ENCODE peak calls at places on chromosomes 13 and 19, in five cellular contexts. L is uterus, S is GM23338, R is choroid plexus epithelial cell, H is fibroblast of villous mesenchyme. D is an unnamed sample.

GRCh38 chr19:52679598-52679997 is 41.4 kb upstream of the ZNF83 start:
- DNase-seq in L (no peak), S (no peak), R (no peak), H (no peak), D (no peak)

GRCh38 chr13:78102121-78102677 is 183.6 kb upstream of the EDNRB start:
- DNase-seq in L (peak; percentile 39), S (no peak), R (peak; percentile 64), H (peak; percentile 70), D (peak; percentile 95)

GRCh38 chr13:110819203-110820014 is 95.5 kb downstream of the ANKRD10 start:
- DNase-seq in L (peak; percentile 72), S (peak; percentile 86), R (peak; percentile 72), H (peak; percentile 76), D (peak; percentile 78)

GRCh38 chr13:101845501-101846012 is 393.1 kb downstream of the ITGBL1 start:
- DNase-seq in L (no peak), S (no peak), R (peak; percentile 43), H (no peak), D (no peak)

GRCh38 chr19:44990966-44991365 is 10.3 kb upstream of the RELB start:
- DNase-seq in L (no peak), S (no peak), R (no peak), H (no peak), D (no peak)

GRCh38 chr13:20924758-20925394 is 22.3 kb upstream of the XPO4 start:
- DNase-seq in L (peak; percentile 80), S (peak; percentile 97), R (peak; percentile 94), H (peak; percentile 89), D (peak; percentile 91)

GRCh38 chr13:21813110-21813509 is 142.2 kb downstream of the FGF9 start:
- DNase-seq in L (no peak), S (peak; percentile 47), R (no peak), H (no peak), D (no peak)

GRCh38 chr19:10929402-10929794 is 787 bp downstream of the TIMM29 start:
- DNase-seq in L (no peak), S (peak; percentile 44), R (no peak), H (no peak), D (no peak)

GRCh38 chr19:54674021-54674617 is 11.3 kb downstream of the LILRB4 start:
- DNase-seq in L (no peak), S (peak; percentile 86), R (peak; percentile 41), H (peak; percentile 27), D (peak; percentile 46)

GRCh38 chr19:367561-367960 is 23.0 kb upstream of the MIER2 start:
- DNase-seq in L (no peak), S (no peak), R (no peak), H (no peak), D (no peak)

GRCh38 chr13:110062777-110063442 is 244.0 kb downstream of the COL4A1 start:
- DNase-seq in L (no peak), S (no peak), R (no peak), H (no peak), D (no peak)

GRCh38 chr19:7506385-7507328 is 9.2 kb upstream of the ZNF358 start:
- DNase-seq in L (no peak), S (peak; percentile 100), R (peak; percentile 79), H (peak; percentile 90), D (peak; percentile 89)

GRCh38 chr13:90427322-90428272 is 919.9 kb upstream of the MIR17HG start:
- DNase-seq in L (no peak), S (peak; percentile 12), R (no peak), H (no peak), D (no peak)

GRCh38 chr19:47891622-47891922 is 5.5 kb upstream of the SULT2A1 start:
- DNase-seq in L (no peak), S (no peak), R (no peak), H (no peak), D (no peak)

GRCh38 chr13:51761638-51762350 is 42.2 kb downstream of the DHRS12 start:
- DNase-seq in L (no peak), S (no peak), R (no peak), H (no peak), D (no peak)

GRCh38 chr19:40740747-40741146 is 9.5 kb downstream of the ACTMAP start:
- DNase-seq in L (no peak), S (no peak), R (no peak), H (peak; percentile 65), D (no peak)

GRCh38 chr13:61728468-61728867 is 312.8 kb upstream of the PCDH20 start:
- DNase-seq in L (no peak), S (no peak), R (peak; percentile 30), H (peak; percentile 3), D (peak; percentile 79)

GRCh38 chr13:112096959-112097358 is 30.0 kb downstream of the SOX1 start:
- DNase-seq in L (no peak), S (no peak), R (no peak), H (no peak), D (no peak)

GRCh38 chr19:20078696-20079095 is 896 bp downstream of the ZNF90 start:
- DNase-seq in L (peak; percentile 39), S (peak; percentile 55), R (peak; percentile 58), H (peak; percentile 80), D (peak; percentile 55)

GRCh38 chr13:40127476-40127875 is 472.0 kb downstream of the COG6 start:
- DNase-seq in L (no peak), S (no peak), R (no peak), H (no peak), D (no peak)

GRCh38 chr13:20378721-20379120 is 146.6 kb upstream of the GJB6 start:
- DNase-seq in L (no peak), S (no peak), R (no peak), H (no peak), D (no peak)

GRCh38 chr19:47310819-47311218 is 1.2 kb downstream of the C5AR1 start:
- DNase-seq in L (no peak), S (no peak), R (peak; percentile 62), H (peak; percentile 40), D (peak; percentile 46)

GRCh38 chr13:113838711-113839201 is 25.1 kb downstream of the GAS6 start:
- DNase-seq in L (no peak), S (no peak), R (no peak), H (no peak), D (no peak)
- H3K4me3 ChIP-seq in L (peak overlapping the region; percentile 2), S (no peak overlapping the region), R (peak overlapping the region; percentile 42), H (peak overlapping the region; percentile 60), D (peak overlapping the region; percentile 51)

GRCh38 chr19:13089857-13090507 is 12.7 kb downstream of the LYL1 start:
- DNase-seq in L (no peak), S (no peak), R (no peak), H (no peak), D (no peak)

GRCh38 chr19:13090511-13091231 is 12.0 kb downstream of the LYL1 start:
- DNase-seq in L (no peak), S (no peak), R (no peak), H (no peak), D (no peak)

GRCh38 chr19:13087795-13088537 is 14.7 kb downstream of the LYL1 start:
- DNase-seq in L (no peak), S (peak; percentile 32), R (no peak), H (no peak), D (no peak)

GRCh38 chr19:13087295-13087694 is 15.4 kb downstream of the LYL1 start:
- DNase-seq in L (no peak), S (no peak), R (no peak), H (no peak), D (no peak)

DNA sequence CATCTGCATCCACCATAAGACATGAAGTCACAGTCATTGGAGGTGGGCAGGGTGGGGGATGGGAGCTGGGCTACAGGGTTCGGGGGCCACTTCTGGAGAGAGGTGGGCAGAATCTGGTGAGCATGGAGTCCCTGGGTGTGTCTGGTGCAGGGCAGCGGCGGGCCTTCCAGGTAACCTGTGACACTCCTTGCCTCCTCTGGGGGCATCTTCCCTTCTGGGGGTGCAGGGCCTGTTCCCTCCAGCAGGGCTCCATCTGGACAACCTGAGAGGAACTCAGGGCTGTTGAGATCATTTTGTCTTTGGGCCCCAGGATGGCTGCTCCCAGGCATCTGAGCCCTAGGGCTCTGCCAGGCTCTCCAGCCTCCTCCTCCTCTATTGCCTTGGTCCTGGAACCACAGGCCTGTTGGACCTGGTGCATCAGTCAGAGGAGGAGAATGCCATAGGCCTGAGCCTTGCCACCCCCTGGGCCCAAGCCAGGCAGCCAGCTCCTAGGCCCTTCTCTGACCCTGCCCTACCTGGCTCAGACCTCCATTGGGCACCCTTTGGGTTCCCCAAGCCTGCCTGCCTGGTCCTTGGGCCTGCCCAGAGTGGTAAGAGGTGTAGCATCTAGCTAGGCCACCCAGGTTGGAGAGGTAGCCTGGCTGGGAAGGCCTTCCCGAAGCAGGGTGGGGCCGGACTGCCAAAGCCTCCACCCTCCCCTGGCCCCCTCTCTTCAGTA is 13.4 kb downstream of the LYL1 start:
- DNase-seq in L (no peak), S (peak; percentile 89), R (no peak), H (no peak), D (no peak)
- TF ChIP-seq CTCF in L (peak; percentile 20), S (peak; percentile 66), R (peak; percentile 50), H (peak; percentile 35), D (peak; percentile 28)

DNA sequence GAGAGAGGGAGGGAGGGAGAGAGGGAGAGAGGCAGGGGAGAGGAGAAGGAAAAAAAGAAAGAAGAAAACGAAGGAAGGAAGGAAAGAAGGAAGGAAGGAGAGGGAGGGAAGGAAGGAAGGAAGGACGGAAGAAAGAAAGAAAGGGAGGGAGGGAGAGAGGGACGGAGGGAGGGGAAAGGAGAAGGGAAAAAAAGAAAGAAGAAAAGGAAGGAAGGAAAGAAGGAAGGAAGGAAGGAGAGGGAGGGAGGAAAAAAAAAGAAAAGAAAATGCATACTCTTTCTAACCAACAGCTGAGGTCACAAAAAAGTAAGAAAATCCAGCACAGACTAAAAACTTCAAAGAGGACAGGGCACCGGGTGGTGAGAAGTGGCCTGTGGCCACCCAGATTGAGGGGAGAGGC is 109.7 kb downstream of the GNG7 start:
- DNase-seq in L (no peak), S (no peak), R (no peak), H (no peak), D (no peak)
- H3K4me3 ChIP-seq in L (no peak overlapping the region), S (no peak overlapping the region), R (no peak overlapping the region), H (no peak overlapping the region), D (no peak overlapping the region)

DNA sequence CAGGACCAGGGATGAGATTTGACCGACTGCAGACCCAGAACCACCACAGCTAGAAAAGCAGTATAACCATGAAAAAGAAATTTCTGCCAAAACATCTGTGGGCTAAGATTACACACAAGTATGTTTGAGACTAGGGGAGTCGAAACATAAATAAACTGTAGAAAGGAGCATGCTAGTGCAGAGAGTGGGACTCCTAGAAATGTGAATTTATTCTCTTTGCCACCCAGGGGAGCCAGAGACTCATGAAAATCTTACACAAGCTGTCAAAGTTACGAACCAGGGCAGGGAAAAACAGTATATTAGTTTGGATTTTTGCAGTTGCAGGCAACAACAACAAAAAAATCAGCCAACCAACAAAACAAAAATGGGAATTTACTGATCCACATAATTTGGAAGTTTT is 12.3 kb upstream of the HSPH1 start:
- DNase-seq in L (no peak), S (no peak), R (peak; percentile 78), H (peak; percentile 23), D (peak; percentile 69)
- TF ChIP-seq CTCF in L (peak; percentile 31), S (no peak), R (peak; percentile 54), H (peak; percentile 11), D (peak; percentile 35)